ENCODE peak calls at places on chromosomes 4 and X, in four cellular contexts. I, C, X and T are unnamed samples.

GRCh38 chrX:53374222-53374820 is 48.1 kb downstream of the SMC1A start:
- DNase-seq in I (no peak), C (no peak), X (no peak), T (no peak)

GRCh38 chr4:14289708-14290107 is 662.2 kb upstream of the BOD1L1 start:
- DNase-seq in I (no peak), C (no peak), X (no peak), T (no peak)

GRCh38 chr4:165834116-165834515 is 38.9 kb upstream of the TLL1 start:
- DNase-seq in I (no peak), C (no peak), X (no peak), T (no peak)

GRCh38 chrX:9164535-9165425 is 130.9 kb upstream of the FAM9B start:
- DNase-seq in I (no peak), C (no peak), X (no peak), T (no peak)

GRCh38 chr4:1379801-1380331 is 26.4 kb downstream of the NKX1-1 start:
- DNase-seq in I (no peak), C (no peak), X (peak; percentile 27), T (no peak)

GRCh38 chr4:152316969-152317368 is 218.9 kb downstream of the FBXW7 start:
- DNase-seq in I (no peak), C (no peak), X (no peak), T (no peak)

GRCh38 chr4:45751877-45752276 is 372.0 kb downstream of the GABRG1 start:
- DNase-seq in I (no peak), C (no peak), X (no peak), T (no peak)

GRCh38 chrX:102958794-102959193 is 21.7 kb downstream of the RAB40AL start:
- DNase-seq in I (no peak), C (no peak), X (no peak), T (no peak)

GRCh38 chr4:152655272-152656129 is 24.3 kb downstream of the TMEM154 start:
- DNase-seq in I (no peak), C (no peak), X (no peak), T (no peak)

GRCh38 chrX:24479924-24480722 is 15.0 kb downstream of the PDK3 start:
- DNase-seq in I (no peak), C (peak; percentile 64), X (no peak), T (peak; percentile 88)

GRCh38 chrX:131778269-131779218 is 234.7 kb downstream of the OR13H1 start:
- DNase-seq in I (no peak), C (peak; percentile 64), X (peak; percentile 50), T (no peak)

GRCh38 chr4:1215347-1216075 is 33.4 kb downstream of the CTBP1 start:
- DNase-seq in I (no peak), C (no peak), X (peak; percentile 25), T (no peak)

GRCh38 chr4:89413518-89413917 is 105.9 kb upstream of the GPRIN3 start:
- DNase-seq in I (no peak), C (no peak), X (no peak), T (no peak)

GRCh38 chrX:66014560-66014959 is 25.3 kb downstream of the VSIG4 start:
- DNase-seq in I (no peak), C (no peak), X (no peak), T (no peak)

GRCh38 chr4:120691106-120691505 is 231.4 kb downstream of the PRDM5 start:
- DNase-seq in I (no peak), C (no peak), X (no peak), T (no peak)

GRCh38 chrX:150482537-150483217 is 85.7 kb upstream of the MTM1 start:
- DNase-seq in I (no peak), C (no peak), X (no peak), T (no peak)

GRCh38 chr4:158670975-158671664 is 567 bp downstream of the C4orf46 start:
- DNase-seq in I (no peak), C (peak; percentile 68), X (peak; percentile 76), T (peak; percentile 64)

GRCh38 chr4:77155631-77156345 is 1.2 kb upstream of the CCNG2 start:
- DNase-seq in I (no peak), C (no peak), X (no peak), T (no peak)

GRCh38 chr4:182019148-182019652 is 224.0 kb upstream of the TENM3 start:
- DNase-seq in I (no peak), C (no peak), X (no peak), T (no peak)

GRCh38 chr4:144627663-144628076 is 18.3 kb upstream of the HHIP start:
- DNase-seq in I (no peak), C (no peak), X (no peak), T (no peak)

GRCh38 chr4:74624351-74625151 is 169.8 kb downstream of the BTC start:
- DNase-seq in I (no peak), C (no peak), X (no peak), T (no peak)

DNA sequence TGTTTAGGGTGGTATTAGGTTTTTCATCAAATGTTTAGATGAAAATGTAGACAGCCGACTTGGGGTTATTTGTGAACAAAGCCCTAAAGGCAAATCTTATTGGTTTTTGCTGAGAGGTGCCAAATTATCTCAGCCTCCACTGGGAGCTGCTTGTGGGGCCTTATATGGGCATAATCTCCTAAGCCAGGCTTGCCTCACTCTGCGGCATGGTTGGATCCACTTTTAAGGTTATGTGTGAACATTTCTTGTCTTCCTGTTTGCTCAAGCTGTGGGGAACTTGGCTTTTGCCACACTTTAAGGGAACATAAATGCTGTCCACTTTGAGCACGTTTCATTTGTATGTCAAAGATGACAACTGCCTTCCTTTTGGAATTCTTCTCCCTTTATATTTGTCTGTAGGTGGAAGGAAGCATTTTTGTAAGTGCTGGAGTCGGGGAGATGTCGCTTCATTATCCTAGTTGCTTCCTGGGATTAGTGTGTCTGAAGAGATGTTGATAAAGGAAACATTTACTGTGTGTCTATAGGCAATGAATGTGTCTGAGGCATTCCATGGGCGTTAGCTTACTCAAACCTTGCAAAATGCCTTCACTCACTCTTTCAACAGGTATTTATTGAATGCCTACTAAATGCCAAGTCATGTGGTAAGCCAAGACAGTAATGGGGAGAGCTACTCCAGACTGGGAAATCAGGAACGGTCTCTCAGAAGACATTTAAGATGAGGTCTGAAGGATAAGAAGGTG is 78.3 kb downstream of the SLC9A6 start:
- DNase-seq in I (no peak), C (no peak), X (no peak), T (no peak)
- H3K27ac ChIP-seq in I (peak overlapping the region; percentile 94), C (peak overlapping the region; percentile 23), X (no peak overlapping the region), T (no peak overlapping the region)

GRCh38 chr4:70996014-70996353 is 2.5 kb downstream of the DCK start:
- DNase-seq in I (no peak), C (no peak), X (no peak), T (no peak)
- H3K4me1 ChIP-seq in I (no peaks in the 10 kb centered on the region), C (peaks cover 50% of the 10 kb centered on the region), X (peaks cover 5% of the 10 kb centered on the region), T (peaks cover 40% of the 10 kb centered on the region)

GRCh38 chrX:95764972-95765451 is 919.6 kb upstream of the DIAPH2 start:
- DNase-seq in I (no peak), C (no peak), X (no peak), T (no peak)
- H3K4me3 ChIP-seq in I (no peak overlapping the region), C (no peak overlapping the region), X (no peak overlapping the region), T (no peak overlapping the region)

GRCh38 chr4:42638993-42639392 is 17.9 kb downstream of the ATP8A1 start:
- DNase-seq in I (no peak), C (no peak), X (no peak), T (no peak)
- H3K27ac ChIP-seq in I (no peak overlapping the region), C (no peak overlapping the region), X (no peak overlapping the region), T (no peak overlapping the region)

DNA sequence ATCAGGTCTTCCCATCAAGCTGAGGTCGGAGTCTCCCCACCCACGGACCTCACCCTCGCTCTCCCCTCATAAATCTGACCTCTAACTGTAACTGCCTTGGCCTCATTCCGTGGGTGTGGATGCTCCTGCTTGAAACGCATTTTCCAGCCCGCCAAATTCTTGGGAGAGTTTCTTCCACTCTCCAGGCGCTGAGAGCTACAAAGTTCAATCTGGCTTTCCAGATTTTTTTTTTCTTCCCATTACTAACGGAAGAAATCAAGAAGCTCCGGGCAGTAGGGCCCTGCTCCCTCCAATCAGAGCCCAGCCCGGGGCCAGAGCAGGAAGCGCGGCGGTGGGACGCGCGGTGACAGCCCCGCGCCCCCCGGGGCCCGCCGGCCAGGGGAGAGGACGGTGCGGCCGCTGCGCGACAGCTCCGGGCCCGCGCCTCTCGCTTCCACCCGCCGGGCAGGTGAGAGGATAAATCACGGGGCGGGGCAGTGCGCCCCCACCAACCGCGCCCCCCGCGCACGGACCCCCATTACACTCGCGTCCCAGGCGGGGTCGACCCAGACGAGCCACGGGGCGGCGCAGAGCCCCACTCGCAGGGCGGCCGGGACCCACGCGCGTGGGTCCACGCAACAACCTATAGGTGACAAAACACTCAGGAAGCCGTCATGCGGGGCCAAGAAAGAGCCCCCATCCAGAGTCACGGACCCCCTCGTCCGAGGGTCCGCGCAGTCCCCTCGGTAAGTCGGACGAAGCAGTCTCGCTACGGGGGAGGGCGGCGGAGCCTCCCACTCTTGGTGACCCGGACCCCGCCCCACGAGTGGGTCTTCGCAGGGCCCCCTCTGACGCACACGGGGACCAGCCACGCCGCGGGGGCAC is 916 bp downstream of the AFAP1 start:
- DNase-seq in I (peak; percentile 82), C (no peak), X (peak; percentile 46), T (peak; percentile 25)
- H3K4me1 ChIP-seq in I (no peaks in the 10 kb centered on the region), C (peaks cover 29% of the 10 kb centered on the region), X (peaks cover 5% of the 10 kb centered on the region), T (peaks cover 20% of the 10 kb centered on the region)

GRCh38 chr4:147791870-147792269 is 60.0 kb downstream of the ARHGAP10 start:
- DNase-seq in I (no peak), C (no peak), X (no peak), T (no peak)

GRCh38 chr4:147793569-147793968 is 61.7 kb downstream of the ARHGAP10 start:
- DNase-seq in I (no peak), C (no peak), X (no peak), T (no peak)

GRCh38 chr4:147794787-147795413 is 63.0 kb downstream of the ARHGAP10 start:
- DNase-seq in I (no peak), C (no peak), X (no peak), T (no peak)

GRCh38 chr4:147791341-147791740 is 59.5 kb downstream of the ARHGAP10 start:
- DNase-seq in I (no peak), C (no peak), X (no peak), T (no peak)

DNA sequence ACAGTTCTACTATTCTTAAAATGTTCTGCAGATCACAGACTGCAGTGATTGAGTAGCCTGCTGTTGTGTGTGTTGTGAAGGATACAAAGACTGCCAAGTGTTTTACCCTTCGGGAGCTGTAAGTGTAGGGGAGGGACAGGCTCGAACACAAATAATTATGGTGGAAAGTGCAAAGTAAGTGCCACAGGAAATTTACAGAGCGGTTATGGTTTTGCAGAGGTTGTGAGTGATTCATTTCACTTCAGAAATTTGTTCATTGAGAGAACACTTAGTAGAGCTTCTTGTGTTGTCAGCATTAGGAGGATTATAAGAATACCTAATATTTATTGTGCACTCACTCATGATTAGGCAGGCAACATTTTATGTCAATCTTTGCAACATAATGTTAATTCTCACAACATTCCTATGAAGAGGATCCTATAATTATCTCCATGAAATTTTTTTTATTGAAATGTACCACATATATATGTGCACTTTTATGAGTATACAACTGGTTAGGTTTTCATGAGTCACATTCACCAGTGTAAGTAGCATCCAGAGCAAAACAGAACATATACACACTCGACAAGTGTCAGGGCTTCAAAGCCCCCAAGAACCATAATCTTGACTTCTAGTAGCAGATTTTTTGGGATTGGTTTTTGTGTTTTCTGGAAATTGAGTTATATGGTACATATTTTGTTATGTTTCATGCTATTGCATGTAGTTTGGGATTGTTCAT is 62.2 kb downstream of the ARHGAP10 start:
- DNase-seq in I (no peak), C (no peak), X (no peak), T (no peak)
- H3K4me3 ChIP-seq in I (no peak overlapping the region), C (no peak overlapping the region), X (no peak overlapping the region), T (no peak overlapping the region)

GRCh38 chr4:2743518-2744445 is 12.4 kb downstream of the TNIP2 start:
- DNase-seq in I (peak; percentile 58), C (no peak), X (no peak), T (no peak)

GRCh38 chr4:2744576-2745270 is 11.4 kb downstream of the TNIP2 start:
- DNase-seq in I (peak; percentile 72), C (no peak), X (no peak), T (no peak)

GRCh38 chr4:2746891-2747695 is 9.0 kb downstream of the TNIP2 start:
- DNase-seq in I (peak; percentile 68), C (no peak), X (no peak), T (no peak)

GRCh38 chr4:2745516-2745915 is 10.6 kb downstream of the TNIP2 start:
- DNase-seq in I (no peak), C (no peak), X (no peak), T (no peak)

GRCh38 chr4:2745981-2746806 is 9.9 kb downstream of the TNIP2 start:
- DNase-seq in I (peak; percentile 85), C (peak; percentile 75), X (no peak), T (no peak)
- H3K27ac ChIP-seq in I (no peak overlapping the region), C (peak overlapping the region; percentile 76), X (peak overlapping the region; percentile 61), T (peak overlapping the region; percentile 81)